ENCODE peak calls at places on chromosome 7, in four cellular contexts. X, V, G and R are unnamed samples.

GRCh38 chr7:1755783-1756626 is 85.9 kb downstream of the ELFN1 start:
- DNase-seq in X (no peak), V (no peak), G (no peak), R (no peak)

GRCh38 chr7:66535414-66536329 is 93.0 kb upstream of the KCTD7 start:
- DNase-seq in X (no peak), V (no peak), G (no peak), R (no peak)

GRCh38 chr7:158355456-158356065 is 232.1 kb downstream of the PTPRN2 start:
- DNase-seq in X (no peak), V (no peak), G (peak), R (peak)

GRCh38 chr7:132298782-132299181 is 277.5 kb downstream of the PLXNA4 start:
- DNase-seq in X (no peak), V (no peak), G (no peak), R (no peak)

GRCh38 chr7:152608208-152608607 is 67.7 kb downstream of the XRCC2 start:
- DNase-seq in X (no peak), V (no peak), G (no peak), R (peak)

GRCh38 chr7:135100856-135101255 is 47.0 kb upstream of the TMEM140 start:
- DNase-seq in X (no peak), V (no peak), G (no peak), R (no peak)

GRCh38 chr7:133829336-133829897 is 297.7 kb upstream of the LRGUK start:
- DNase-seq in X (no peak), V (no peak), G (no peak), R (no peak)

GRCh38 chr7:53315986-53316385 is 280.6 kb downstream of the POM121L12 start:
- DNase-seq in X (peak), V (no peak), G (no peak), R (no peak)

GRCh38 chr7:47581821-47582747 is at the start of gene TNS3:
- DNase-seq in X (peak), V (no peak), G (peak), R (peak)

GRCh38 chr7:112744818-112745217 is 45.4 kb downstream of the TMEM168 start:
- DNase-seq in X (no peak), V (no peak), G (no peak), R (no peak)

GRCh38 chr7:148472406-148472805 is 118.2 kb upstream of the C7orf33 start:
- DNase-seq in X (no peak), V (no peak), G (no peak), R (no peak)

GRCh38 chr7:79877874-79878465 is 256.7 kb upstream of the GNAI1 start:
- DNase-seq in X (no peak), V (no peak), G (no peak), R (no peak)

GRCh38 chr7:157617401-157617800 is 280.6 kb downstream of the DNAJB6 start:
- DNase-seq in X (no peak), V (no peak), G (no peak), R (no peak)

GRCh38 chr7:16627236-16627635 is 18.3 kb downstream of the ANKMY2 start:
- DNase-seq in X (no peak), V (no peak), G (no peak), R (no peak)

GRCh38 chr7:55119571-55119970 is 100.8 kb downstream of the EGFR start:
- DNase-seq in X (no peak), V (no peak), G (no peak), R (no peak)

GRCh38 chr7:115113776-115114175 is 191.9 kb downstream of the MDFIC start:
- DNase-seq in X (peak), V (no peak), G (no peak), R (no peak)

GRCh38 chr7:72343991-72344390 is 68.1 kb downstream of the CALN1 start:
- DNase-seq in X (no peak), V (no peak), G (peak), R (no peak)

GRCh38 chr7:128921866-128922440 is 11.4 kb upstream of the KCP start:
- DNase-seq in X (no peak), V (no peak), G (peak), R (no peak)

GRCh38 chr7:26993816-26994810 is 101.7 kb downstream of the HOXA1 start:
- DNase-seq in X (no peak), V (no peak), G (no peak), R (no peak)

GRCh38 chr7:140562921-140563600 is 77.6 kb downstream of the DENND2A start:
- DNase-seq in X (no peak), V (no peak), G (no peak), R (no peak)

GRCh38 chr7:118195837-118196474 is 12.0 kb downstream of the LSM8 start:
- DNase-seq in X (peak), V (peak), G (no peak), R (no peak)

GRCh38 chr7:110604206-110604605 is 486.7 kb upstream of the LRRN3 start:
- DNase-seq in X (no peak), V (no peak), G (no peak), R (no peak)

GRCh38 chr7:149071641-149072437 is 18.7 kb downstream of the ZNF786 start:
- DNase-seq in X (no peak), V (peak), G (peak), R (no peak)

GRCh38 chr7:35993663-35994622 is 159.1 kb upstream of the EEPD1 start:
- DNase-seq in X (no peak), V (no peak), G (no peak), R (no peak)

GRCh38 chr7:117238472-117238871 is 84.4 kb downstream of the WNT2 start:
- DNase-seq in X (no peak), V (no peak), G (no peak), R (no peak)

GRCh38 chr7:2411049-2411448 is 7.6 kb downstream of the CHST12 start:
- DNase-seq in X (no peak), V (no peak), G (no peak), R (no peak)

GRCh38 chr7:109456116-109456515 is 886.4 kb downstream of the DNAJB9 start:
- DNase-seq in X (no peak), V (no peak), G (peak), R (no peak)
- TF ChIP-seq CTCF in X (no peak), V (no peak), G (peak), R (no peak)

GRCh38 chr7:94649313-94649924 is 6.5 kb downstream of the SGCE start:
- DNase-seq in X (no peak), V (no peak), G (no peak), R (no peak)
- TF ChIP-seq CTCF in X (no peak), V (no peak), G (no peak), R (no peak)

GRCh38 chr7:99386584-99387238 is 12.2 kb downstream of the ARPC1B start:
- DNase-seq in X (no peak), V (no peak), G (no peak), R (no peak)
- TF ChIP-seq CTCF in X (no peak), V (no peak), G (peak), R (peak)

GRCh38 chr7:83032195-83032594 is 130.5 kb downstream of the PCLO start:
- DNase-seq in X (no peak), V (no peak), G (no peak), R (no peak)

GRCh38 chr7:83036130-83036529 is 126.6 kb downstream of the PCLO start:
- DNase-seq in X (no peak), V (no peak), G (no peak), R (no peak)

GRCh38 chr7:83040454-83040853 is 122.2 kb downstream of the PCLO start:
- DNase-seq in X (no peak), V (no peak), G (no peak), R (no peak)

GRCh38 chr7:83038787-83039186 is 123.9 kb downstream of the PCLO start:
- DNase-seq in X (no peak), V (no peak), G (no peak), R (no peak)

DNA sequence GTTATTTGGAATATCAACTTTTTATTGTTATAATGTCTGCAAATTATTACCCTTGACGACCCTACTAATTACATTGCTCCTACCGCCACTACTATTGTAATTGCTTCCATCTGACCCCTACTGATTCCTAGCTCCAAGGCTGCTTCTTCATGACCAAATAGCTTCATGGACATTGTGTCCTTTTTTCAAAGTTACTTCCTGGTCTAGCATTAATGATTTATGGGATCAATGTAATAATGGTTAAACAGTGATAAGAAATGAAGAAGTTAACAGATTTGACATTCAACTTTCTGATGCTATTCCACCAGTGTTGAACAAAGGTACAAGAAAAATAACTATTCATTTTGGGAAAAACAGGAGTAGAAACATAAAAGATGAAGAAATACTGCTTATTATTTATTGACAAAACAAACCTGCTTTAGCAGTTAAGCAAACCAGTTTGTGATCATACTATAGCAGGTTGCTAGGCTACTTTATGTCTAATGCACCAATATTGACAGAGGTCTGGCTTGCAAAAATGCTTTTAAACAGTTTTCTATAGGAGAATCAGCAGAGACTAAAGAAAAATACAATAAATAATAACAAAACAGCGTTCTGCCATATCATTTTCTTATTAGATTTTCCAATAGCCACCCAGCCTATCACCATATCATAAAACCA is 125.8 kb downstream of the PCLO start:
- DNase-seq in X (no peak), V (no peak), G (no peak), R (no peak)
- TF ChIP-seq CTCF in X (no peak), V (no peak), G (no peak), R (no peak)

GRCh38 chr7:45147858-45148652 is 9.5 kb upstream of the RAMP3 start:
- DNase-seq in X (no peak), V (no peak), G (peak), R (no peak)

GRCh38 chr7:45149606-45150005 is 8.0 kb upstream of the RAMP3 start:
- DNase-seq in X (no peak), V (no peak), G (no peak), R (no peak)

GRCh38 chr7:45145881-45146280 is 11.7 kb upstream of the RAMP3 start:
- DNase-seq in X (no peak), V (no peak), G (peak), R (no peak)

GRCh38 chr7:45148653-45148973 is 9.0 kb upstream of the RAMP3 start:
- DNase-seq in X (no peak), V (no peak), G (no peak), R (no peak)

GRCh38 chr7:45146531-45147379 is 10.8 kb upstream of the RAMP3 start:
- DNase-seq in X (no peak), V (no peak), G (peak), R (no peak)
- TF ChIP-seq CTCF in X (no peak), V (no peak), G (peak), R (no peak)

DNA sequence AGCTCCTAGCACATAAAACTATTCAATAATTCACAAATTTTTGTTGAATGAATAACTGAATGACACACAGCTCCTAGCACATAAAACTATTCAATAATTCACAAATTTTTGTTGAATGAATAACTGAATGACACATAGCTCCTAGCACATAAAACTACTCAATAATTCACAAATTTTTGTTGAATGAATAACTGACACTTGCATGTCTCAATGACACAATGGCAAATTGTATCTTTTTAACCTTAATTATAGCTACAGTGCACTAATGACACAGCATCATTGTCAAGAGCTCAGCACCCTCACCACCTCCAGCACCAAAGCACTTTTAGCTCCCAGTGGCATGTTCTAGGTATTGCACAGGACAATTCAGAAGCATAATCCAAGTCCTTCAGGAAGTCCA is 131.6 kb downstream of the PDE1C start:
- DNase-seq in X (no peak), V (no peak), G (no peak), R (no peak)
- TF ChIP-seq CTCF in X (no peak), V (no peak), G (no peak), R (peak)

DNA sequence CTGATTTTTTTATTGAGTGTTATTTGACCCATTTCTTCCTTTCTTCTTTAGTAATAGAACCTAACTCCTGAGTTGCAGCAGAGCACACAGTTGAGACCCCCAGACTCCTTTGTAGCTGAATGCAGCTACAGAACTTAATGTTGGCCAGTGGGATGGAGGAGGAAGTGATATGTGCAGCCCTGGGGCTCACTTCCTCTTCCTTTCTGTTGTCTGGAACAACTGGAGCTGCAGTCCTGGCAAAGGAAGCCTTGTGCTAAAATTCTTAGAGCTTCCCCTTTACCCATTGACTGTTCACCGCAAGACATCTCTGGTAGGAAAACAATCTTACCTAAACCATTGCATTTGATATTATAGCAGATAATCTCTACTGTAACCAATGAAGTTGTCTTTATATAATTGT is 86.6 kb downstream of the ITGB8 start:
- DNase-seq in X (no peak), V (no peak), G (no peak), R (no peak)
- TF ChIP-seq CTCF in X (no peak), V (no peak), G (no peak), R (no peak)

GRCh38 chr7:13279854-13280435 is 592.5 kb downstream of the ARL4A start:
- DNase-seq in X (no peak), V (no peak), G (no peak), R (no peak)

GRCh38 chr7:13276977-13277376 is 589.5 kb downstream of the ARL4A start:
- DNase-seq in X (no peak), V (no peak), G (no peak), R (no peak)

GRCh38 chr7:13282377-13282980 is 595.0 kb downstream of the ARL4A start:
- DNase-seq in X (no peak), V (no peak), G (no peak), R (no peak)

GRCh38 chr7:13278020-13278419 is 590.6 kb downstream of the ARL4A start:
- DNase-seq in X (no peak), V (no peak), G (no peak), R (no peak)
- TF ChIP-seq CTCF in X (no peak), V (no peak), G (no peak), R (no peak)

DNA sequence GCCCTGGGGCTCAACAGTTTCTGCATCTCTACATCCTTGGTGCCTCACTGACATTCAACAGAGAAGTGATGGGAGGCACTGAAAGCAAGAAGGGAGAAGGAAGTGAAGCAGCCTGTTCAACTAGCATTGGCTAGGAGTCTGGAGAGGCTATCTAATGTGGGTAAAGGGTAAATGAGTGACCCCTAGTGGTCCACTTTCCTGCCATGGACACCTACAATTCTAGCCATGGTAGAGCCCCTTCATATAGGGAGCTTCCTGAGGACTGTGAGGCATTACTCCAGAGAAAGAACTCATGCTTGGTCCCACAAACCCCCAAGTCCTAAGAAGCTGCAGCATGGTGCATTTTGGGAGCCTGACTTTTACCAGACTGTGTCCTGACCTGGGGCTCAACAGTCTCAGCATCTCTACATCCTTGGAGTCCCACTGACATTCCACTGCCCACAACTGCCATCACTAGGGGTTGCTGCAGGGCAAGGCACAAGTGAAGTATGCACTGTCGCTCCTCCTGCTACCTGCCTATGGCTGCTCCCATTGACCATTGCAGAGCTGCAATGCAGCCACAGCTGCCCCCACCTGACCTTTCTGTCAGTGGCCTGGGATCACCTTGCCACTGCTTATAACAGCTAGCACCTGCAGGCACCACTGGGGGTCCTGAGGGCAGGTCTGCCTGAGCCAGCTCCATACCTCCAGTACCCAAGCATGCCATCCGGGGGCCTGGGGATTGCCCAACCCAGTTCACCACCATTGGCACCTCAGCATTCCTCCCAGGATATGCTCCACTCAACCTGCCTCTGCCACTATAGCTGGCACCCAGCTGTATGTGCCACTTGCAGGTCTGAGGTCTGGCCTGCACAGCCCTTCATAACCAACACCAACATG is 44.1 kb upstream of the CDK6 start:
- DNase-seq in X (peak), V (no peak), G (peak), R (no peak)
- TF ChIP-seq CTCF in X (peak), V (no peak), G (peak), R (peak)

GRCh38 chr7:28269700-28270361 is 89.2 kb upstream of the JAZF1 start:
- DNase-seq in X (no peak), V (no peak), G (no peak), R (no peak)

GRCh38 chr7:28266377-28266776 is 85.8 kb upstream of the JAZF1 start:
- DNase-seq in X (no peak), V (no peak), G (no peak), R (no peak)

GRCh38 chr7:28270536-28270935 is 89.9 kb upstream of the JAZF1 start:
- DNase-seq in X (no peak), V (no peak), G (no peak), R (no peak)

GRCh38 chr7:28263622-28264266 is 83.1 kb upstream of the JAZF1 start:
- DNase-seq in X (no peak), V (no peak), G (no peak), R (no peak)

GRCh38 chr7:28267012-28267411 is 86.4 kb upstream of the JAZF1 start:
- DNase-seq in X (no peak), V (no peak), G (no peak), R (no peak)
- TF ChIP-seq CTCF in X (no peak), V (no peak), G (no peak), R (no peak)